ENCODE peak calls at places on chromosomes 7 and 10, in ten cellular contexts. W is CD4-positive, alpha-beta T cell; J is CD8-positive, alpha-beta T cell; T is lower lobe of right lung; K is T-helper 17 cell; L is heart right ventricle; P is uterus; F is astrocyte; Y is adrenal gland; E is CD8-positive, alpha-beta memory T cell. Z is an unnamed sample. For H3K9me3, the result is how much of the 10 kb centered on the place peaks cover.

GRCh38 chr7:23893942-23894890 is 184.2 kb downstream of the STK31 start:
- DNase-seq in F (peak), T (no peak), W (no peak), K (no peak), J (peak), E (no peak), Y (no peak), P (no peak), L (no peak), Z (no peak)

GRCh38 chr10:127532659-127533058 is 16.4 kb upstream of the NPS start:
- DNase-seq in L (no peak), T (no peak), P (no peak), W (no peak), J (no peak), Y (no peak), E (no peak), F (no peak), K (no peak), Z (no peak)

GRCh38 chr7:1950623-1951523 is 280.8 kb downstream of the ELFN1 start:
- DNase-seq in W (no peak), F (peak), Y (no peak), P (no peak), L (peak), K (no peak), T (peak), J (peak), E (no peak), Z (no peak)

GRCh38 chr10:98431016-98431415 is 15.7 kb downstream of the HPS1 start:
- DNase-seq in Y (no peak), E (no peak), F (no peak), W (no peak), K (no peak), J (no peak), P (no peak), T (no peak), L (peak), Z (no peak)

GRCh38 chr7:82255706-82256105 is 187.9 kb downstream of the CACNA2D1 start:
- DNase-seq in T (no peak), P (no peak), F (no peak), J (no peak), K (no peak), Y (no peak), L (no peak), E (no peak), W (no peak), Z (no peak)

GRCh38 chr7:1129431-1129830 is 30.6 kb downstream of the ZFAND2A start:
- DNase-seq in Y (no peak), F (no peak), K (no peak), W (no peak), E (no peak), J (no peak), L (no peak), T (peak), P (no peak), Z (no peak)

GRCh38 chr7:2271273-2272026 is 29.4 kb downstream of the NUDT1 start:
- DNase-seq in W (no peak), K (no peak), T (no peak), F (no peak), J (no peak), E (no peak), P (no peak), Y (no peak), L (no peak), Z (no peak)

GRCh38 chr7:41977165-41977651 is 259.8 kb downstream of the GLI3 start:
- DNase-seq in W (no peak), E (no peak), P (no peak), L (no peak), F (peak), K (no peak), T (no peak), J (no peak), Y (peak), Z (peak)

GRCh38 chr7:6558837-6559236 is 7.6 kb upstream of the GRID2IP start:
- DNase-seq in W (no peak), T (no peak), K (no peak), F (no peak), J (no peak), P (no peak), E (no peak), L (no peak), Y (no peak), Z (peak)

GRCh38 chr10:48469516-48470020 is 135.3 kb downstream of the ARHGAP22 start:
- DNase-seq in P (no peak), W (no peak), L (no peak), K (no peak), E (no peak), T (no peak), J (no peak), F (no peak), Y (peak), Z (peak)

GRCh38 chr7:29607889-29608288 is 44.3 kb downstream of the PRR15 start:
- DNase-seq in T (no peak), W (no peak), F (peak), L (no peak), P (no peak), K (no peak), J (no peak), E (no peak), Y (no peak), Z (peak)

GRCh38 chr10:36141786-36142560 is 499.9 kb upstream of the FZD8 start:
- DNase-seq in F (no peak), K (no peak), Y (no peak), E (no peak), P (no peak), J (no peak), T (no peak), W (no peak), L (no peak), Z (no peak)

GRCh38 chr7:144063710-144064109 is 5.9 kb upstream of the OR2A25 start:
- DNase-seq in J (no peak), F (no peak), T (no peak), P (no peak), Y (no peak), E (no peak), W (no peak), K (no peak), L (no peak), Z (no peak)

DNA sequence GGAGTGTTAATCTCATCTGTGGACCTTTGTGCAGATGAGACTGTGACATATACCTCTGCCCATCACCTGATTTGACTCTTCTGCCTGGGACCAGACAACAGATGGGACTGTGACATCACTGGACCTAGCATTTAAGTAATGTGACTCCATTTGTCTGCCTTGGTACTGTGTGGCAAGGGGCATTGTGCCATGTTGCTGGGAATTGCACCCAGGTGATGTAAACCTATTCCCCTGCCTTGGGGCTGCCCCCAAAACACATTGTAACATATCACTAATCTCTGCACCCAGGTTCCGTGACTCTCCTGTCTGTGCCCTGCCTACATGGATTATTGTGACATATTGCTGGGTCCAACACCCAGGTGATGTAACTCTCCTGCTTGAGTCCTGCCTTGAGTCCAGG is 40.4 kb upstream of the ZNF680 start:
- DNase-seq in L (no peak), F (no peak), P (no peak), Y (no peak), W (no peak), K (no peak), E (no peak), T (no peak), J (no peak), Z (no peak)
- H3K9me3 ChIP-seq in L (under half), F (under half), P (under half), Y (under half), W (under half), K (under half), E (under half), T (under half), J (under half), Z (under half)

GRCh38 chr7:64310426-64310825 is 3.3 kb upstream of the ZNF736 start:
- DNase-seq in W (no peak), F (no peak), J (no peak), L (no peak), K (no peak), P (no peak), E (no peak), T (no peak), Y (no peak), Z (no peak)
- H3K9me3 ChIP-seq in W (under half), F (under half), J (under half), L (under half), K (under half), P (under half), E (under half), T (under half), Y (under half), Z (under half)

GRCh38 chr7:73960548-73960947 is 67.4 kb upstream of the ELN start:
- DNase-seq in F (no peak), W (no peak), T (no peak), Y (peak), K (no peak), P (no peak), E (no peak), J (no peak), L (no peak), Z (no peak)
- H3K9me3 ChIP-seq in F (under half), W (under half), T (under half), Y (under half), K (under half), P (under half), E (under half), J (under half), L (under half), Z (under half)

DNA sequence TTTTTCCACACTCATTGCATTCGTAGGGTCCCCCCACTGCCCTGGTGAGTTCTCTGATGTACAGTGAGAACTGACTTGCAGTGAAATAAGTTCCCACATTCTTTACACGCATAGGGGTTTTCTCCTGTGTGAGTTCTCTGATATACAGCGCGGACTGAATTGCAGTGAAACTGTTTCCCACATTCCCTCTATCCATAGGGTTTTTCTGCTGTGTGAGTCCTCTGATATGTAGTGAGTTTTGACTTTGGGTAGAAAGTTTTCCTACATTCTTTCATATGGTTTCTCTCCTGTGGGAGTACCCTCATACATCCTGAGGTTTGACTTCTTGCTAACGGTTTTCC is 147.0 kb downstream of the GLRX3 start:
- DNase-seq in W (no peak), K (no peak), J (no peak), P (no peak), T (no peak), Y (no peak), L (no peak), E (no peak), F (no peak), Z (no peak)
- H3K9me3 ChIP-seq in W (half or more), K (under half), J (under half), P (under half), T (half or more), Y (under half), L (half or more), E (under half), F (under half), Z (half or more)

GRCh38 chr10:71850745-71851629 is at the start of gene PSAP:
- DNase-seq in K (peak), J (peak), L (peak), Y (peak), E (peak), T (peak), F (peak), P (peak), W (peak), Z (peak)
- H3K9me3 ChIP-seq in K (under half), J (under half), L (under half), Y (under half), E (under half), T (under half), F (under half), P (under half), W (under half), Z (under half)

DNA sequence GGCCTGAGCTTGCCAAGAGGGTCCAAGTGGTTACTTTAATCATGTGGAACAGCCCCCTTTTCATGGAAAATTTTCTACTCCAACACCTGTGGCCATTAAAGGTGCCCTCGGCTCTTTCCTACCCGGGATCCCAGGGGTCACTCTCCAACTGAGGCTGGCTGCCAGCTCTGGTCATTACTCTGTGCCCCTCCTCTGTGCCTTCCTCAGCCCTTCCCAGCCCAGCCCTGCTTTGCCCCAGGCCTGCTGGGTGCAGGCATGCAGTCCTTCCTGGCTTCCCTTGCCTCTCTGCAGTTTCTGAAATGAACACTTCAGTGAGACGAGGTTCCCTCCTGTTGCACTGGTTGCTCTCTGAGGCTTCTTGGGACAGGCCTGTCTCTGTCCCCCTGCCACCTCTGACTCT is 951.1 kb upstream of the ZNF722 start:
- DNase-seq in F (no peak), W (no peak), T (no peak), J (no peak), K (no peak), E (no peak), Y (no peak), L (no peak), P (no peak), Z (no peak)
- H3K9me3 ChIP-seq in F (under half), W (under half), T (under half), J (under half), K (under half), E (under half), Y (under half), L (under half), P (under half), Z (under half)

GRCh38 chr10:5155951-5156350 is 29.0 kb downstream of the AKR1C8 start:
- DNase-seq in J (no peak), Y (no peak), P (no peak), L (no peak), E (no peak), F (no peak), W (no peak), K (no peak), T (no peak), Z (no peak)

GRCh38 chr10:5159126-5159525 is 25.8 kb downstream of the AKR1C8 start:
- DNase-seq in J (no peak), W (no peak), E (no peak), P (no peak), T (no peak), Y (no peak), L (no peak), F (no peak), K (no peak), Z (no peak)

GRCh38 chr10:5163487-5163886 is 21.5 kb downstream of the AKR1C8 start:
- DNase-seq in K (no peak), L (no peak), J (no peak), Y (no peak), E (no peak), P (no peak), T (no peak), W (no peak), F (no peak), Z (no peak)

GRCh38 chr10:5157501-5157900 is 27.4 kb downstream of the AKR1C8 start:
- DNase-seq in F (no peak), T (no peak), K (no peak), Y (no peak), J (no peak), W (no peak), L (no peak), E (no peak), P (no peak), Z (no peak)
- H3K9me3 ChIP-seq in F (under half), T (under half), K (under half), Y (under half), J (under half), W (under half), L (under half), E (under half), P (under half), Z (under half)

GRCh38 chr10:131679926-131680325 is 220.9 kb upstream of the PPP2R2D start:
- DNase-seq in W (no peak), P (no peak), K (no peak), E (no peak), T (no peak), J (no peak), Y (no peak), L (no peak), F (no peak), Z (no peak)

GRCh38 chr10:131683281-131683861 is 217.4 kb upstream of the PPP2R2D start:
- DNase-seq in E (no peak), L (no peak), T (no peak), W (no peak), P (no peak), K (no peak), F (no peak), J (no peak), Y (no peak), Z (no peak)

GRCh38 chr10:131682271-131682962 is 218.4 kb upstream of the PPP2R2D start:
- DNase-seq in K (no peak), E (no peak), Y (no peak), T (no peak), J (no peak), F (no peak), L (no peak), W (no peak), P (no peak), Z (no peak)

GRCh38 chr10:131681122-131681521 is 219.7 kb upstream of the PPP2R2D start:
- DNase-seq in Y (no peak), L (no peak), F (no peak), W (no peak), T (no peak), P (no peak), K (no peak), E (no peak), J (no peak), Z (no peak)

DNA sequence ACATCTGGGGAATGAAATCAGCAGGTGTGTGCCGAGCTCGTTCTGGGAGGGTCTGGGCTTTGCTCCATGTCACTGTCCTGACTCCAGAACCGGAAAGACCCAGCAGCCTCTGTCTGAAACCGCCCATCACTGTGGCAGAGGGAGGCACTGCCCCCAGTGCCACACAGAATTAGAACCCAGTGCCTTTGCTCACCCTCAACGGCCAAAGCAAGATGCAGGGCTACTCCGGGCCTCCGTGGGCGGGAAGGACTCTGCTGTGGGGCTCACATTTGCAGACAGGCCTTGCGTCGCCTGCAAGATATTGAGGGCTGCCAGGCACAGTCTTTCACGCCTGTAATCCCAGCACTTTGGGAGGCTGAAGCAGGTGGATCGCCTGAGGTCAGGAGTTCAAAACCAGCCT is 219.2 kb upstream of the PPP2R2D start:
- DNase-seq in K (no peak), Y (no peak), W (no peak), L (no peak), J (no peak), T (no peak), P (no peak), F (no peak), E (no peak), Z (no peak)
- H3K9me3 ChIP-seq in K (under half), Y (under half), W (under half), L (under half), J (under half), T (under half), P (under half), F (under half), E (under half), Z (under half)

GRCh38 chr7:158074896-158075632 is 512.6 kb downstream of the PTPRN2 start:
- DNase-seq in P (no peak), E (no peak), J (no peak), L (no peak), K (no peak), T (no peak), F (no peak), Y (no peak), W (no peak), Z (no peak)
- H3K9me3 ChIP-seq in P (under half), E (under half), J (under half), L (under half), K (under half), T (under half), F (under half), Y (under half), W (under half), Z (under half)

Z was measured in adipocyte.